ENCODE peak calls at places on chromosomes 3 and 15, in ten cellular contexts. L is sciatic nerve, U is H54, C is T follicular helper cell, D is NCI-H226, T is NCI-H1105 treated with DMSO at 0.1 percent for 48 hours, P is iPS-NIHi11, N is AG08396, Q is endothelial cell, I is NCI-H2081. X is an unnamed sample.

GRCh38 chr3:181705081-181705480 is 6.6 kb upstream of the SOX2 start:
- DNase-seq in D (no peak), P (no peak), U (no peak), T (no peak), Q (no peak), I (no peak), C (no peak), N (no peak), L (no peak), X (no peak)

GRCh38 chr15:73965094-73965729 is 26.9 kb downstream of the STOML1 start:
- DNase-seq in Q (peak; percentile 35), U (no peak), P (peak; percentile 50), I (no peak), L (peak; percentile 39), C (no peak), D (no peak), T (no peak), N (no peak), X (no peak)

GRCh38 chr3:185460719-185461350 is 38.0 kb downstream of the TMEM41A start:
- DNase-seq in U (peak; percentile 20), C (no peak), Q (no peak), T (no peak), D (no peak), N (peak; percentile 12), L (no peak), I (no peak), P (peak; percentile 38), X (no peak)

GRCh38 chr15:76903251-76903681 is 1.9 kb downstream of the SCAPER start:
- DNase-seq in U (no peak), D (peak; percentile 27), I (no peak), Q (no peak), C (no peak), L (no peak), T (no peak), N (peak; percentile 63), P (no peak), X (no peak)

GRCh38 chr15:45393851-45394250 is 15.5 kb upstream of the GATM start:
- DNase-seq in N (no peak), C (no peak), Q (no peak), I (no peak), D (peak; percentile 41), P (peak; percentile 17), T (no peak), U (no peak), L (no peak), X (no peak)

GRCh38 chr3:139319428-139320402 is 24.1 kb upstream of the MRPS22 start:
- DNase-seq in Q (peak; percentile 51), C (no peak), L (no peak), N (no peak), U (no peak), T (peak; percentile 18), I (no peak), P (peak; percentile 78), D (no peak), X (no peak)

GRCh38 chr3:157956850-157957249 is 149.4 kb downstream of the SHOX2 start:
- DNase-seq in D (no peak), U (no peak), Q (no peak), T (no peak), P (no peak), C (no peak), L (no peak), I (no peak), N (no peak), X (no peak)

GRCh38 chr15:78388865-78389264 is 48.7 kb downstream of the CRABP1 start:
- DNase-seq in C (no peak), I (no peak), U (no peak), T (no peak), P (no peak), Q (no peak), L (peak; percentile 45), N (no peak), D (no peak), X (no peak)

GRCh38 chr3:49199900-49200281 is 28.5 kb downstream of the KLHDC8B start:
- DNase-seq in Q (no peak), I (no peak), P (no peak), U (no peak), N (no peak), C (no peak), T (no peak), D (no peak), L (no peak), X (no peak)

GRCh38 chr3:196694202-196694638 is 17.8 kb downstream of the CEP19 start:
- DNase-seq in D (peak; percentile 8), I (no peak), L (no peak), Q (no peak), P (no peak), C (no peak), N (peak; percentile 61), U (peak; percentile 38), T (peak; percentile 7), X (no peak)

GRCh38 chr15:40769310-40770146 is at the start of gene C15orf62:
- DNase-seq in I (peak; percentile 78), L (no peak), T (peak; percentile 73), Q (no peak), P (peak; percentile 47), N (no peak), C (peak; percentile 39), U (peak; percentile 88), D (peak; percentile 76), X (peak; percentile 24)

GRCh38 chr15:50778089-50778488 is 12.6 kb upstream of the SPPL2A start:
- DNase-seq in T (no peak), Q (no peak), P (no peak), L (no peak), U (no peak), I (no peak), N (no peak), C (no peak), D (no peak), X (no peak)

GRCh38 chr15:68511073-68511991 is 67.5 kb upstream of the CORO2B start:
- DNase-seq in L (no peak), Q (no peak), C (no peak), P (no peak), I (no peak), T (no peak), U (no peak), N (no peak), D (peak; percentile 47), X (no peak)

GRCh38 chr3:59809016-59809415 is 759.2 kb upstream of the CFAP20DC start:
- DNase-seq in T (no peak), Q (no peak), N (no peak), I (no peak), C (no peak), D (no peak), P (no peak), U (no peak), L (no peak), X (no peak)

GRCh38 chr15:69755571-69756310 is 303.1 kb downstream of the RPLP1 start:
- DNase-seq in P (no peak), C (peak; percentile 45), L (no peak), I (no peak), D (peak; percentile 22), Q (no peak), T (no peak), N (no peak), U (no peak), X (no peak)

GRCh38 chr15:74954515-74954914 is 2.1 kb downstream of the RPP25 start:
- DNase-seq in P (no peak), L (no peak), N (peak; percentile 48), I (no peak), Q (peak; percentile 22), C (no peak), T (no peak), D (peak; percentile 98), U (no peak), X (no peak)

GRCh38 chr15:91435108-91435507 is 335.1 kb downstream of the SV2B start:
- DNase-seq in Q (no peak), T (no peak), P (no peak), U (no peak), N (no peak), L (no peak), C (no peak), D (no peak), I (no peak), X (no peak)

GRCh38 chr3:137792633-137793271 is 28.6 kb downstream of the SOX14 start:
- DNase-seq in L (no peak), N (peak; percentile 54), D (peak; percentile 12), T (peak; percentile 62), I (no peak), C (no peak), U (peak; percentile 15), Q (peak; percentile 57), P (peak; percentile 65), X (no peak)

GRCh38 chr3:57691411-57692133 is 1.3 kb downstream of the DENND6A start:
- DNase-seq in Q (no peak), T (no peak), D (no peak), U (no peak), L (no peak), N (no peak), I (no peak), C (no peak), P (no peak), X (no peak)

GRCh38 chr3:44232407-44232806 is 9.3 kb upstream of the TOPAZ1 start:
- DNase-seq in Q (no peak), N (no peak), P (no peak), T (no peak), I (no peak), C (no peak), D (no peak), U (no peak), L (no peak), X (no peak)

GRCh38 chr15:99102332-99103235 is 2.3 kb upstream of the SYNM start:
- DNase-seq in L (peak; percentile 55), T (no peak), Q (no peak), U (no peak), D (no peak), C (no peak), P (no peak), I (no peak), N (no peak), X (no peak)

GRCh38 chr15:59570364-59570763 is 41.2 kb upstream of the GCNT3 start:
- DNase-seq in Q (no peak), T (no peak), D (no peak), L (no peak), P (no peak), I (no peak), N (no peak), C (no peak), U (no peak), X (no peak)

GRCh38 chr3:181176610-181177009 is 187.1 kb upstream of the DNAJC19 start:
- DNase-seq in N (peak; percentile 15), C (no peak), L (peak; percentile 77), D (peak; percentile 43), Q (peak; percentile 60), U (no peak), T (peak; percentile 88), I (peak; percentile 93), P (peak; percentile 40), X (peak; percentile 12)

GRCh38 chr3:52145736-52146110 is 8.5 kb downstream of the POC1A start:
- DNase-seq in L (no peak), T (no peak), P (no peak), C (no peak), N (no peak), I (no peak), Q (no peak), U (no peak), D (no peak), X (no peak)

GRCh38 chr3:173748140-173748539 is 350.6 kb downstream of the NLGN1 start:
- DNase-seq in L (no peak), I (no peak), N (no peak), T (no peak), C (no peak), D (no peak), U (no peak), P (no peak), Q (no peak), X (no peak)

GRCh38 chr3:120568624-120569023 is 27.5 kb upstream of the NDUFB4 start:
- DNase-seq in T (no peak), N (no peak), U (no peak), Q (no peak), P (no peak), I (no peak), L (no peak), C (no peak), D (no peak), X (peak; percentile 36)

GRCh38 chr3:136929984-136930671 is 27.7 kb upstream of the IL20RB start:
- DNase-seq in L (peak; percentile 77), T (no peak), U (no peak), P (peak; percentile 17), Q (no peak), C (no peak), N (peak; percentile 36), I (no peak), D (peak; percentile 23), X (no peak)

GRCh38 chr15:81256916-81257315 is 60.2 kb downstream of the IL16 start:
- DNase-seq in U (no peak), P (no peak), T (no peak), C (no peak), N (no peak), D (peak; percentile 37), I (no peak), Q (no peak), L (no peak), X (no peak)

X was measured in occipital lobe.